ENCODE peak calls at places on chromosomes 4 and X, in nine cellular contexts. C is neural crest cell, V is LNCaP clone FGC, A is fibroblast of lung, R is GM04504, G is mesenchymal stem cell, O is choroid plexus epithelial cell, J is heart right ventricle, T is NB4. K is an unnamed sample.

GRCh38 chrX:17559728-17560379 is 177.4 kb upstream of the SCML1 start:
- DNase-seq in C (no peak), T (no peak), O (peak), A (peak), V (peak), G (peak), R (peak), J (no peak), K (no peak)

GRCh38 chr4:10682397-10682796 is 2.2 kb downstream of the CLNK start:
- DNase-seq in C (no peak), G (no peak), T (no peak), A (no peak), R (no peak), V (no peak), J (no peak), O (no peak), K (no peak)

GRCh38 chr4:38160487-38161207 is 200.4 kb downstream of the PTTG2 start:
- DNase-seq in G (peak), V (peak), R (peak), T (peak), O (peak), C (no peak), A (peak), J (no peak), K (peak)

GRCh38 chrX:77087529-77088169 is 359.5 kb upstream of the FGF16 start:
- DNase-seq in R (no peak), G (no peak), C (no peak), T (no peak), V (no peak), J (peak), O (peak), A (peak), K (no peak)

GRCh38 chr4:2965262-2965661 is 1.9 kb downstream of the GRK4 start:
- DNase-seq in J (no peak), V (no peak), C (no peak), G (no peak), A (no peak), T (no peak), R (no peak), O (no peak), K (no peak)

GRCh38 chr4:153771058-153771457 is 11.2 kb upstream of the RNF175 start:
- DNase-seq in R (no peak), C (no peak), T (peak), J (no peak), G (no peak), A (no peak), O (peak), V (no peak), K (no peak)

GRCh38 chr4:126992910-126993309 is 639.8 kb upstream of the INTU start:
- DNase-seq in O (no peak), T (no peak), C (no peak), A (no peak), V (no peak), R (no peak), G (no peak), J (no peak), K (no peak)

GRCh38 chrX:11665144-11666040 is at the start of gene ARHGAP6:
- DNase-seq in V (no peak), R (peak), J (peak), O (peak), T (no peak), C (peak), G (peak), A (peak), K (no peak)

GRCh38 chrX:149712831-149713230 is 971 bp downstream of the MAGEA11 start:
- DNase-seq in G (no peak), C (no peak), T (no peak), R (no peak), J (no peak), O (no peak), V (no peak), A (no peak), K (no peak)

GRCh38 chr4:87093443-87094123 is 126.8 kb downstream of the KLHL8 start:
- DNase-seq in V (no peak), G (peak), R (no peak), O (peak), C (peak), A (peak), T (peak), J (peak), K (no peak)

GRCh38 chr4:96675916-96676315 is 836.0 kb downstream of the PDHA2 start:
- DNase-seq in G (peak), C (no peak), O (peak), J (no peak), R (no peak), A (peak), V (no peak), T (no peak), K (no peak)

GRCh38 chr4:153655004-153655541 is 29.0 kb upstream of the TLR2 start:
- DNase-seq in O (no peak), A (no peak), J (no peak), G (peak), V (no peak), R (no peak), T (no peak), C (no peak), K (no peak)

GRCh38 chrX:94424456-94424855 is 750.5 kb downstream of the FAM133A start:
- DNase-seq in T (no peak), R (no peak), V (no peak), G (no peak), A (no peak), O (no peak), C (no peak), J (no peak), K (no peak)

GRCh38 chrX:153651540-153652079 is 4.6 kb downstream of the DUSP9 start:
- DNase-seq in R (no peak), V (no peak), G (no peak), J (no peak), T (peak), A (no peak), O (no peak), C (no peak), K (no peak)

GRCh38 chr4:56619816-56620215 is 61.3 kb downstream of the HOPX start:
- DNase-seq in C (no peak), J (no peak), O (no peak), V (no peak), R (no peak), G (peak), A (no peak), T (no peak), K (no peak)

GRCh38 chrX:39601193-39602085 is 496.3 kb downstream of the BCOR start:
- DNase-seq in G (no peak), A (no peak), J (no peak), O (no peak), R (no peak), V (no peak), C (no peak), T (no peak), K (no peak)

GRCh38 chrX:69365349-69365748 is 138.8 kb upstream of the NALF2 start:
- DNase-seq in R (no peak), A (no peak), T (no peak), J (no peak), V (no peak), O (no peak), G (no peak), C (no peak), K (no peak)

GRCh38 chr4:26227827-26228226 is 93.0 kb upstream of the RBPJ start:
- DNase-seq in R (no peak), J (no peak), O (no peak), C (no peak), G (no peak), V (no peak), A (no peak), T (no peak), K (no peak)

GRCh38 chrX:16140448-16140847 is 17.1 kb downstream of the GRPR start:
- DNase-seq in V (no peak), G (no peak), O (no peak), C (no peak), A (no peak), R (no peak), J (no peak), T (no peak), K (no peak)

GRCh38 chr4:145420595-145421214 is 60.9 kb upstream of the SMAD1 start:
- DNase-seq in A (peak), O (peak), C (no peak), R (no peak), J (no peak), G (no peak), V (no peak), T (no peak), K (no peak)

GRCh38 chrX:96611619-96612362 is 72.9 kb upstream of the DIAPH2 start:
- DNase-seq in C (no peak), G (no peak), R (peak), A (peak), O (peak), V (no peak), T (no peak), J (no peak), K (no peak)

GRCh38 chr4:7066493-7066892 is 1.4 kb downstream of the GRPEL1 start:
- DNase-seq in A (no peak), R (no peak), T (peak), O (no peak), C (no peak), G (no peak), V (no peak), J (no peak), K (no peak)